ENCODE peak calls at places on chromosomes 7 and 10, in six cellular contexts. L is HepG2, P is HCT116, O is upper lobe of left lung, M is GM12878, G is K562. Q is an unnamed sample.

GRCh38 chr7:27095050-27095896 is 527 bp downstream of the HOXA1 start:
- ATAC-seq in G (no peak), O (no peak), L (no peak), M (peak), P (peak), Q (no peak)

GRCh38 chr7:8386926-8387550 is 46.4 kb upstream of the NXPH1 start:
- ATAC-seq in L (no peak), O (no peak), P (no peak), G (peak), M (peak), Q (no peak)

GRCh38 chr7:4882742-4883351 is 669 bp downstream of the RADIL start:
- ATAC-seq in P (no peak), M (no peak), O (peak), G (peak), L (peak), Q (no peak)

GRCh38 chr10:63384001-63384400 is 81.8 kb downstream of the JMJD1C start:
- ATAC-seq in G (no peak), L (no peak), P (no peak), M (no peak), O (no peak), Q (no peak)

GRCh38 chr10:38146579-38147333 is 52.6 kb downstream of the ZNF37A start:
- ATAC-seq in P (no peak), M (no peak), G (no peak), O (no peak), L (no peak), Q (no peak)

GRCh38 chr10:3935933-3936359 is 150.9 kb upstream of the KLF6 start:
- ATAC-seq in P (no peak), G (no peak), O (no peak), M (no peak), L (no peak), Q (peak)

GRCh38 chr7:42105541-42106349 is 131.3 kb downstream of the GLI3 start:
- ATAC-seq in G (no peak), P (no peak), M (no peak), L (no peak), O (peak), Q (peak)

GRCh38 chr7:22697897-22698645 is 28.9 kb upstream of the IL6 start:
- ATAC-seq in P (no peak), G (no peak), M (peak), L (no peak), O (no peak), Q (no peak)

GRCh38 chr10:34960983-34961382 is 129.2 kb downstream of the CUL2 start:
- ATAC-seq in O (no peak), M (peak), G (peak), P (peak), L (peak), Q (no peak)

GRCh38 chr10:52314822-52315552 is 906 bp downstream of the DKK1 start:
- ATAC-seq in M (peak), O (peak), G (no peak), L (peak), P (peak), Q (peak)

GRCh38 chr7:31100870-31101269 is 48.8 kb downstream of the ADCYAP1R1 start:
- ATAC-seq in M (no peak), P (no peak), O (no peak), G (no peak), L (no peak), Q (no peak)

GRCh38 chr7:92717601-92717981 is 118.8 kb downstream of the CDK6 start:
- ATAC-seq in O (peak), G (no peak), M (peak), P (no peak), L (no peak), Q (no peak)

GRCh38 chr7:92715963-92716362 is 120.4 kb downstream of the CDK6 start:
- ATAC-seq in L (no peak), P (no peak), O (no peak), M (no peak), G (no peak), Q (no peak)

GRCh38 chr7:92716825-92717580 is 119.4 kb downstream of the CDK6 start:
- ATAC-seq in O (no peak), P (no peak), G (no peak), L (no peak), M (no peak), Q (no peak)

GRCh38 chr7:92720604-92721350 is 115.6 kb downstream of the CDK6 start:
- ATAC-seq in L (peak), M (peak), O (no peak), G (peak), P (no peak), Q (no peak)

GRCh38 chr7:92717982-92718716 is 118.2 kb downstream of the CDK6 start:
- ATAC-seq in M (peak), L (no peak), O (peak), P (no peak), G (no peak), Q (peak)
- TF ChIP-seq POLR2A in M (no peak), L (no peak), O (no peak), P (no peak), G (no peak), Q (no peak)

GRCh38 chr7:16661924-16662323 is 15.9 kb downstream of the BZW2 start:
- ATAC-seq in O (no peak), L (no peak), G (peak), P (no peak), M (no peak), Q (no peak)
- H3K4me3 ChIP-seq in O (no peak), L (no peak), G (no peak), P (no peak), M (no peak), Q (no peak)

DNA sequence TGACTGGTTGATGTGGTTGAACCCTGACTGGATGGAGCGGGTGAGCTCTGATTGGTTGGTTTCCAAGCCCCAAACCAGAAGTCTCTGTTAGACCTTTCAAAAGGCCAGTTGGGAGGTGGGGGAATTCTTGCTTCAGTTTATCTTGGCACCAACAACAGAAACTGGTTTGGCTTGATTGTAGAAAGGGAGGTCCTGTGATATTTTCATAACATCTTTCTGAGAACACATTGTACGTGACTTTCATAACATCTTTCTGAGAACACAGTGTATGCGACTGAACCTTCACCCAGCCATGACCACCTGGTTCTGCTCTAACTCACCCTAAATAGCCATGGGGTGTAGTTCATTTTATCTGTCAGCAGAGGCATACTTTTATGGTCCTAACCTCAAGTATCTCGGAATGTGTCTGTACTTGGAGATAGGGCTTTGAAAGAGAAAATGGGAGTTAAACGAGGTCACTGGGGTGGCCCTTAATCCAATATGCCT is 88.3 kb downstream of the GALNT17 start:
- ATAC-seq in O (peak), L (no peak), G (peak), M (no peak), P (no peak), Q (peak)
- TF ChIP-seq POLR2AphosphoS5 in O (peak), L (no peak), G (no peak), M (no peak), P (no peak), Q (peak)

DNA sequence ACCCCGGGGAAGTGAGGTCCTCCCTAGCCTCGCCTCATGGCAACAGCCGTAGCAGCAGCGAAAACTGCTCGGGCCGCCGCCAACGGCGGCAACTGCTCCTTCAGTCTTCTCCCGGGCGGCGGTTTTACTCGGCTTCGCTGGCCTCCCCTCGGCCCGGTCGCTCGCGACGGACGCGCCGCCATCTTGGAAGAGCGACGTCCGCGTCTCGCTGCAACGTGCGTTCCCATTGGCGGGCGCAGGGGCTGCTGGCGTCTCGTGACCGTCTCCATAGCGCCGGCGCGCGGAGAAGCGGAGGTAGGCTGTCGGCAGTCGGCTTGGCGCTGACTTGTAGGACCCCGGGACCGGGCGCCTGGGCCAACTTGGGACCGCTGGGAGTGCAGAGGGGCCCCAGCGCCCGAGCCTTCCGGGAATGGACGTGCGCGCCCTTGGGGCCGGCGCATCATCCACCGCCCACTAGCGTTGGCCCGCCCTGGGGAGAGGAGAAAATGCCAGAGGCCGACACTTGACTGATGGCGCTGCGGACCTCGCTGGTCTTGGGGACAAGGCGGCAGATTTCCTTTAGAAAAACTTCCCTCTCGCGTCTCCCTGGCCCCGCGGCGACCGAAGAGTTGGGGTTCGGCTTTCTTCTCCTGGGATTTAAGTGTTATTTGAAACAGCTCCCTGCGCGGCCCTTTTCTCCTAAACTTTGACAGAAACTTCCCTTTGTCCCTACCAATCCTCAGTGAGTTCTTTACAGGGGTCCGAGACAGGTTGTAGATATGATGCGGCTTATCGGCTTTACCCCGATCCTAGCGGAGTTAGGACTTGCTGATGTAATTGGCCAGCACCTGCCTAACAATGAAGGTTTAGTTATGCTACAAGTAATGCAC is at the start of gene SNX13:
- ATAC-seq in P (peak), M (peak), O (peak), L (peak), G (peak), Q (peak)
- TF ChIP-seq POLR2A in P (peak), M (peak), O (no peak), L (peak), G (peak), Q (peak)

GRCh38 chr10:420154-421121 is 269.0 kb downstream of the DIP2C start:
- ATAC-seq in M (no peak), P (no peak), G (no peak), L (no peak), O (no peak), Q (no peak)
- H3K4me3 ChIP-seq in M (no peak), P (no peak), G (no peak), L (no peak), O (no peak), Q (no peak)

DNA sequence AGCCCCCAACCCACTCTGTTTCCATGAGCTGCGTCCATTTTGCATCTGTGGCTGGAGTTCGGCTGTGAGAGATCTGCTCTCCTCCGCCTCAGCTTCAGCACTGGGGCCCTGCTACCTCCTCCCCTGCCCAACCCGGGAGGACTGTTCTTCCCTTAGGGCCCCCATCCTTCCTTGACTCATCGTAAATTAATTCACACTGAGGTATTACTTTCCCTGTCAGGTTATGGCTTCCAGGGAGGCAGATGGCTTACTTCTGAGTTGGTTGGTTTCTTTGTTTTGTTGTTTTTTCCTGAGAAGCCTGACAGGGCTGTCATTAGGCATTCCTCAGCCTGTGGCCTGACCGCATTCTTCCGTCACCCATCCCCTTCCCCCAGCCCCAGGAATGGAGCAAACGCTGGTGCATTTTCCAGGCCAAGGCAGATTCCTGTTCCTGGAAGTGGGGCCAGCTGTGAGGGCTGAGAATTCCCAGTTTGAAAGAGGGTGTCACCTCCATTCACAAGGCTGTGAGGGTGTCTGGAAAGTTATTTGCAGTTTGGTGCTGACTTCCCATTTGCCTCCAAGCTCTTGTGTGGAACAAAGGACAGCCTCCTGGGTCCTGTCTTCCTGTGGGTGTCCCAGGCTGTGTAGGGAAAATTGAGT is 11.6 kb downstream of the CPA5 start:
- ATAC-seq in G (peak), O (peak), M (no peak), L (peak), P (peak), Q (peak)
- TF ChIP-seq POLR2AphosphoS5 in G (no peak), O (peak), M (no peak), L (no peak), P (no peak), Q (peak)

Q was measured in gastroesophageal sphincter.